ENCODE peak calls at places on chromosomes 5 and 9, in six cellular contexts. One of them, this sample, is unnamed.

GRCh38 chr9:84322830-84323229 is 17.7 kb downstream of the SLC28A3 start:
- DNase-seq in adrenal gland: no peak
- DNase-seq in GM23248: peak; percentile 47
- DNase-seq in CD4-positive, CD25-positive, alpha-beta regulatory T cell: no peak
- DNase-seq in cardiac muscle cell: no peak
- DNase-seq in IMR-90: peak; percentile 79
- DNase-seq in this sample: no peak

GRCh38 chr5:76874088-76874581 is 24.3 kb downstream of the S100Z start:
- DNase-seq in adrenal gland: no peak
- DNase-seq in GM23248: no peak
- DNase-seq in CD4-positive, CD25-positive, alpha-beta regulatory T cell: no peak
- DNase-seq in cardiac muscle cell: peak; percentile 52
- DNase-seq in IMR-90: no peak
- DNase-seq in this sample: no peak

GRCh38 chr5:180791611-180792213 is 10.9 kb downstream of the MGAT1 start:
- DNase-seq in adrenal gland: no peak
- DNase-seq in GM23248: no peak
- DNase-seq in CD4-positive, CD25-positive, alpha-beta regulatory T cell: no peak
- DNase-seq in cardiac muscle cell: no peak
- DNase-seq in IMR-90: no peak
- DNase-seq in this sample: no peak

GRCh38 chr5:67813879-67814539 is 401.5 kb upstream of the PIK3R1 start:
- DNase-seq in adrenal gland: no peak
- DNase-seq in GM23248: no peak
- DNase-seq in CD4-positive, CD25-positive, alpha-beta regulatory T cell: no peak
- DNase-seq in cardiac muscle cell: no peak
- DNase-seq in IMR-90: no peak
- DNase-seq in this sample: no peak

GRCh38 chr9:91857831-91858669 is 92.0 kb downstream of the ROR2 start:
- DNase-seq in adrenal gland: no peak
- DNase-seq in GM23248: no peak
- DNase-seq in CD4-positive, CD25-positive, alpha-beta regulatory T cell: no peak
- DNase-seq in cardiac muscle cell: no peak
- DNase-seq in IMR-90: no peak
- DNase-seq in this sample: no peak

GRCh38 chr9:92133949-92134604 is 18.9 kb upstream of the SPTLC1 start:
- DNase-seq in adrenal gland: peak; percentile 95
- DNase-seq in GM23248: peak; percentile 89
- DNase-seq in CD4-positive, CD25-positive, alpha-beta regulatory T cell: peak; percentile 62
- DNase-seq in cardiac muscle cell: peak; percentile 90
- DNase-seq in IMR-90: peak; percentile 77
- DNase-seq in this sample: peak; percentile 57

GRCh38 chr9:16245756-16246440 is 624.6 kb downstream of the BNC2 start:
- DNase-seq in adrenal gland: peak; percentile 40
- DNase-seq in GM23248: peak; percentile 51
- DNase-seq in CD4-positive, CD25-positive, alpha-beta regulatory T cell: no peak
- DNase-seq in cardiac muscle cell: no peak
- DNase-seq in IMR-90: peak; percentile 20
- DNase-seq in this sample: no peak

GRCh38 chr9:105432247-105432857 is 15.5 kb upstream of the FSD1L start:
- DNase-seq in adrenal gland: no peak
- DNase-seq in GM23248: no peak
- DNase-seq in CD4-positive, CD25-positive, alpha-beta regulatory T cell: no peak
- DNase-seq in cardiac muscle cell: no peak
- DNase-seq in IMR-90: no peak
- DNase-seq in this sample: no peak

GRCh38 chr5:25995209-25995608 is 1043.2 kb downstream of the CDH9 start:
- DNase-seq in adrenal gland: no peak
- DNase-seq in GM23248: no peak
- DNase-seq in CD4-positive, CD25-positive, alpha-beta regulatory T cell: no peak
- DNase-seq in cardiac muscle cell: no peak
- DNase-seq in IMR-90: no peak
- DNase-seq in this sample: no peak

GRCh38 chr5:128498844-128499455 is 39.1 kb downstream of the FBN2 start:
- DNase-seq in adrenal gland: no peak
- DNase-seq in GM23248: peak; percentile 80
- DNase-seq in CD4-positive, CD25-positive, alpha-beta regulatory T cell: no peak
- DNase-seq in cardiac muscle cell: peak; percentile 64
- DNase-seq in IMR-90: peak; percentile 79
- DNase-seq in this sample: no peak

GRCh38 chr9:137316012-137316981 is 14.2 kb upstream of the NRARP start:
- DNase-seq in adrenal gland: peak; percentile 52
- DNase-seq in GM23248: peak; percentile 77
- DNase-seq in CD4-positive, CD25-positive, alpha-beta regulatory T cell: no peak
- DNase-seq in cardiac muscle cell: peak; percentile 87
- DNase-seq in IMR-90: no peak
- DNase-seq in this sample: no peak

GRCh38 chr9:109588415-109588814 is 90.3 kb upstream of the PTPN3 start:
- DNase-seq in adrenal gland: no peak
- DNase-seq in GM23248: no peak
- DNase-seq in CD4-positive, CD25-positive, alpha-beta regulatory T cell: no peak
- DNase-seq in cardiac muscle cell: peak; percentile 46
- DNase-seq in IMR-90: no peak
- DNase-seq in this sample: no peak

GRCh38 chr9:8895498-8896224 is 1096.1 kb upstream of the DMAC1 start:
- DNase-seq in adrenal gland: no peak
- DNase-seq in GM23248: peak; percentile 20
- DNase-seq in CD4-positive, CD25-positive, alpha-beta regulatory T cell: no peak
- DNase-seq in cardiac muscle cell: peak; percentile 79
- DNase-seq in IMR-90: peak; percentile 16
- DNase-seq in this sample: peak; percentile 7

GRCh38 chr9:114058688-114059046 is 19.4 kb downstream of the AMBP start:
- DNase-seq in adrenal gland: no peak
- DNase-seq in GM23248: no peak
- DNase-seq in CD4-positive, CD25-positive, alpha-beta regulatory T cell: no peak
- DNase-seq in cardiac muscle cell: no peak
- DNase-seq in IMR-90: no peak
- DNase-seq in this sample: no peak

GRCh38 chr9:95045751-95046150 is 271.8 kb downstream of the FANCC start:
- DNase-seq in adrenal gland: no peak
- DNase-seq in GM23248: no peak
- DNase-seq in CD4-positive, CD25-positive, alpha-beta regulatory T cell: no peak
- DNase-seq in cardiac muscle cell: peak; percentile 33
- DNase-seq in IMR-90: no peak
- DNase-seq in this sample: no peak

GRCh38 chr5:7876867-7877266 is 7.9 kb downstream of the MTRR start:
- DNase-seq in adrenal gland: peak; percentile 62
- DNase-seq in GM23248: peak; percentile 91
- DNase-seq in CD4-positive, CD25-positive, alpha-beta regulatory T cell: no peak
- DNase-seq in cardiac muscle cell: no peak
- DNase-seq in IMR-90: peak; percentile 75
- DNase-seq in this sample: no peak

GRCh38 chr9:98425079-98425478 is 169.6 kb upstream of the TBC1D2 start:
- DNase-seq in adrenal gland: no peak
- DNase-seq in GM23248: no peak
- DNase-seq in CD4-positive, CD25-positive, alpha-beta regulatory T cell: no peak
- DNase-seq in cardiac muscle cell: no peak
- DNase-seq in IMR-90: no peak
- DNase-seq in this sample: no peak

GRCh38 chr5:10461904-10462542 is 20.3 kb downstream of the ROPN1L start:
- DNase-seq in adrenal gland: no peak
- DNase-seq in GM23248: no peak
- DNase-seq in CD4-positive, CD25-positive, alpha-beta regulatory T cell: no peak
- DNase-seq in cardiac muscle cell: no peak
- DNase-seq in IMR-90: no peak
- DNase-seq in this sample: no peak

GRCh38 chr5:59790399-59791130 is 103.0 kb downstream of the PDE4D start:
- DNase-seq in adrenal gland: no peak
- DNase-seq in GM23248: peak; percentile 32
- DNase-seq in CD4-positive, CD25-positive, alpha-beta regulatory T cell: no peak
- DNase-seq in cardiac muscle cell: no peak
- DNase-seq in IMR-90: no peak
- DNase-seq in this sample: no peak

DNA sequence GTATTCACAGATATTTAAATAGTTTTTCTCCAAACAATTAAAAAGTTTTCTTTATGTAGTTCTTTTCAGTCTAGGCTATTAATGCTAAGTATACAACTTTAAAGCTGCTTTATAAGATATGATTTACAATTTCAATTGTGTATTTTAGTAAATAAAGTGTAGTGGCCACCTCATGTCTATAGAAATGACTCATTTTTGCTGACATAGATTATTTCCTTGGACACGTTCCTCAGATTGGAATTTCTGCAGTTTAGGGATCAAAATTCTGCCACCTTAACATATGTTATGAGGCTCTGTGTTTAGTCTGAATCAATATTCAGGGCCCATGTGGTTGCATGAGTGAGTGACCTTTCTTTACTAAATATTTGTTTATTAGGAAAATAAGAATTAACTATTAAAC is 750.2 kb downstream of the IRX1 start:
- DNase-seq in adrenal gland: no peak
- DNase-seq in GM23248: no peak
- DNase-seq in CD4-positive, CD25-positive, alpha-beta regulatory T cell: no peak
- DNase-seq in cardiac muscle cell: no peak
- DNase-seq in IMR-90: no peak
- DNase-seq in this sample: no peak
- H3K9me3 ChIP-seq in adrenal gland: no peaks in the 10 kb centered on the region
- H3K9me3 ChIP-seq in GM23248: no peaks in the 10 kb centered on the region
- H3K9me3 ChIP-seq in CD4-positive, CD25-positive, alpha-beta regulatory T cell: no peaks in the 10 kb centered on the region
- H3K9me3 ChIP-seq in cardiac muscle cell: no peaks in the 10 kb centered on the region
- H3K9me3 ChIP-seq in IMR-90: peaks cover 26% of the 10 kb centered on the region
- H3K9me3 ChIP-seq in this sample: no peaks in the 10 kb centered on the region

GRCh38 chr9:132144708-132145365 is 17.0 kb upstream of the NTNG2 start:
- DNase-seq in adrenal gland: no peak
- DNase-seq in GM23248: peak; percentile 64
- DNase-seq in CD4-positive, CD25-positive, alpha-beta regulatory T cell: no peak
- DNase-seq in cardiac muscle cell: no peak
- DNase-seq in IMR-90: peak; percentile 66
- DNase-seq in this sample: no peak
- H3K9me3 ChIP-seq in adrenal gland: no peaks in the 10 kb centered on the region
- H3K9me3 ChIP-seq in GM23248: no peaks in the 10 kb centered on the region
- H3K9me3 ChIP-seq in CD4-positive, CD25-positive, alpha-beta regulatory T cell: no peaks in the 10 kb centered on the region
- H3K9me3 ChIP-seq in cardiac muscle cell: no peaks in the 10 kb centered on the region
- H3K9me3 ChIP-seq in IMR-90: no peaks in the 10 kb centered on the region
- H3K9me3 ChIP-seq in this sample: no peaks in the 10 kb centered on the region

GRCh38 chr5:4375640-4376039 is 764.5 kb upstream of the ADAMTS16 start:
- DNase-seq in adrenal gland: no peak
- DNase-seq in GM23248: no peak
- DNase-seq in CD4-positive, CD25-positive, alpha-beta regulatory T cell: no peak
- DNase-seq in cardiac muscle cell: no peak
- DNase-seq in IMR-90: no peak
- DNase-seq in this sample: no peak

GRCh38 chr5:4370218-4370617 is 769.9 kb upstream of the ADAMTS16 start:
- DNase-seq in adrenal gland: no peak
- DNase-seq in GM23248: no peak
- DNase-seq in CD4-positive, CD25-positive, alpha-beta regulatory T cell: no peak
- DNase-seq in cardiac muscle cell: no peak
- DNase-seq in IMR-90: no peak
- DNase-seq in this sample: no peak

GRCh38 chr5:4372481-4372880 is 767.6 kb upstream of the ADAMTS16 start:
- DNase-seq in adrenal gland: no peak
- DNase-seq in GM23248: no peak
- DNase-seq in CD4-positive, CD25-positive, alpha-beta regulatory T cell: no peak
- DNase-seq in cardiac muscle cell: no peak
- DNase-seq in IMR-90: no peak
- DNase-seq in this sample: no peak

GRCh38 chr5:4374866-4375265 is 765.3 kb upstream of the ADAMTS16 start:
- DNase-seq in adrenal gland: no peak
- DNase-seq in GM23248: peak; percentile 70
- DNase-seq in CD4-positive, CD25-positive, alpha-beta regulatory T cell: no peak
- DNase-seq in cardiac muscle cell: no peak
- DNase-seq in IMR-90: no peak
- DNase-seq in this sample: no peak

DNA sequence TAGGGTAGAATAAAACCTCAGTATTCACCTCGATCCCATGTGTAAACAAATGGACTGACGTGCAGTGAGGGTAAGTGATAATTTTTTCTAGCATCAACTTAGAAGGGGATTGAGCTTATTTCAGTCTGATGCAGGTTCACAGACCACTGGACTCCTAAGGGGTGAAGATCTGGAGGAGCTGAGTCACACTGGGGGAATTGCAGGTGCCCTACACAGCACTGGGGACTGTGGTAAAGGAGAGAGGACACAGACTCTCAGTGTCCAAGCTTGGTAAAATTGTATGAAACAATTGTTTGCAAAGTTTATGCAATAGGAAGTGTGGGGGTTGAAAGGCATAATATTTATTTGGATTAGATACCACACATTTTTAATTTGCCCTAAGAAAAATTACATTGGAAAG is 767.1 kb upstream of the ADAMTS16 start:
- DNase-seq in adrenal gland: no peak
- DNase-seq in GM23248: no peak
- DNase-seq in CD4-positive, CD25-positive, alpha-beta regulatory T cell: no peak
- DNase-seq in cardiac muscle cell: no peak
- DNase-seq in IMR-90: no peak
- DNase-seq in this sample: no peak
- H3K9me3 ChIP-seq in adrenal gland: no peaks in the 10 kb centered on the region
- H3K9me3 ChIP-seq in GM23248: no peaks in the 10 kb centered on the region
- H3K9me3 ChIP-seq in CD4-positive, CD25-positive, alpha-beta regulatory T cell: no peaks in the 10 kb centered on the region
- H3K9me3 ChIP-seq in cardiac muscle cell: no peaks in the 10 kb centered on the region
- H3K9me3 ChIP-seq in IMR-90: peaks cover 15% of the 10 kb centered on the region
- H3K9me3 ChIP-seq in this sample: no peaks in the 10 kb centered on the region

GRCh38 chr5:1039210-1039548 is 30.6 kb downstream of the NKD2 start:
- DNase-seq in adrenal gland: no peak
- DNase-seq in GM23248: no peak
- DNase-seq in CD4-positive, CD25-positive, alpha-beta regulatory T cell: no peak
- DNase-seq in cardiac muscle cell: no peak
- DNase-seq in IMR-90: no peak
- DNase-seq in this sample: no peak
- H3K9me3 ChIP-seq in adrenal gland: no peaks in the 10 kb centered on the region
- H3K9me3 ChIP-seq in GM23248: no peaks in the 10 kb centered on the region
- H3K9me3 ChIP-seq in CD4-positive, CD25-positive, alpha-beta regulatory T cell: no peaks in the 10 kb centered on the region
- H3K9me3 ChIP-seq in cardiac muscle cell: no peaks in the 10 kb centered on the region
- H3K9me3 ChIP-seq in IMR-90: peaks cover 9% of the 10 kb centered on the region
- H3K9me3 ChIP-seq in this sample: no peaks in the 10 kb centered on the region

DNA sequence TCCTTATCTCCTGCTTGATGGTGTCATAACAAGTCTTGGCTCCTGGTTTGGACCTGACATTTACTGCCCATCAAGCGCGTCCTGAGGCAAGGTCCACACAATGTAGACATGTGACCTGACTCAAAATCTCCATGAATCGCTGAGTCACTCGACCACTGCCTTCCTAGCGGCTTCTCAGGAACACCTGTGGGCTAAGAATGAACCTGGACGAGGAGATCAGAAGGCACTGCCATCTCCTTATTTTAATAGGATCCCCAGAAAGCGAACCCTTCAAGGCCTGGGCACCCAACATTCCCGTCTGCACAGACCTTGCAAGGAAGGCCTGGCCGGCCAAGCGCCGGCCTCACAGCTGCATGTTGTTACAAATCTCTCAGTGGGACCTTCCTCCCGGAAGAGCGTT is 60.6 kb upstream of the IRX1 start:
- DNase-seq in adrenal gland: no peak
- DNase-seq in GM23248: no peak
- DNase-seq in CD4-positive, CD25-positive, alpha-beta regulatory T cell: no peak
- DNase-seq in cardiac muscle cell: no peak
- DNase-seq in IMR-90: no peak
- DNase-seq in this sample: no peak
- H3K9me3 ChIP-seq in adrenal gland: no peaks in the 10 kb centered on the region
- H3K9me3 ChIP-seq in GM23248: no peaks in the 10 kb centered on the region
- H3K9me3 ChIP-seq in CD4-positive, CD25-positive, alpha-beta regulatory T cell: no peaks in the 10 kb centered on the region
- H3K9me3 ChIP-seq in cardiac muscle cell: no peaks in the 10 kb centered on the region
- H3K9me3 ChIP-seq in IMR-90: peaks cover 43% of the 10 kb centered on the region
- H3K9me3 ChIP-seq in this sample: no peaks in the 10 kb centered on the region

GRCh38 chr9:29129763-29130162 is 1556.5 kb upstream of the C9orf72 start:
- DNase-seq in adrenal gland: no peak
- DNase-seq in GM23248: no peak
- DNase-seq in CD4-positive, CD25-positive, alpha-beta regulatory T cell: no peak
- DNase-seq in cardiac muscle cell: no peak
- DNase-seq in IMR-90: no peak
- DNase-seq in this sample: no peak
- H3K9me3 ChIP-seq in adrenal gland: no peaks in the 10 kb centered on the region
- H3K9me3 ChIP-seq in GM23248: no peaks in the 10 kb centered on the region
- H3K9me3 ChIP-seq in CD4-positive, CD25-positive, alpha-beta regulatory T cell: peaks cover 10% of the 10 kb centered on the region
- H3K9me3 ChIP-seq in cardiac muscle cell: peaks cover 4% of the 10 kb centered on the region
- H3K9me3 ChIP-seq in IMR-90: peaks cover 4% of the 10 kb centered on the region
- H3K9me3 ChIP-seq in this sample: no peaks in the 10 kb centered on the region

GRCh38 chr5:178711572-178711971 is 18.9 kb downstream of the ZNF354A start:
- DNase-seq in adrenal gland: no peak
- DNase-seq in GM23248: no peak
- DNase-seq in CD4-positive, CD25-positive, alpha-beta regulatory T cell: no peak
- DNase-seq in cardiac muscle cell: no peak
- DNase-seq in IMR-90: no peak
- DNase-seq in this sample: no peak
- H3K9me3 ChIP-seq in adrenal gland: peaks cover 14% of the 10 kb centered on the region
- H3K9me3 ChIP-seq in GM23248: peaks cover 16% of the 10 kb centered on the region
- H3K9me3 ChIP-seq in CD4-positive, CD25-positive, alpha-beta regulatory T cell: peaks cover 89% of the 10 kb centered on the region
- H3K9me3 ChIP-seq in cardiac muscle cell: no peaks in the 10 kb centered on the region
- H3K9me3 ChIP-seq in IMR-90: peaks cover 55% of the 10 kb centered on the region
- H3K9me3 ChIP-seq in this sample: peaks cover 37% of the 10 kb centered on the region